ENCODE peak calls at places on chromosome 18, in five cellular contexts. One of them, this sample, is unnamed.

GRCh38 chr18:33201509-33201926 is 239.0 kb downstream of the CCDC178 start:
- DNase-seq in foreskin fibroblast: peak
- DNase-seq in adrenal gland: no peak
- DNase-seq in fibroblast of lung: peak
- DNase-seq in mammary epithelial cell: peak
- DNase-seq in this sample: peak

GRCh38 chr18:9417081-9417841 is 58.1 kb upstream of the RALBP1 start:
- DNase-seq in foreskin fibroblast: peak
- DNase-seq in adrenal gland: no peak
- DNase-seq in fibroblast of lung: peak
- DNase-seq in mammary epithelial cell: peak
- DNase-seq in this sample: peak

GRCh38 chr18:62621546-62621945 is 93.8 kb upstream of the PHLPP1 start:
- DNase-seq in foreskin fibroblast: no peak
- DNase-seq in adrenal gland: peak
- DNase-seq in fibroblast of lung: peak
- DNase-seq in mammary epithelial cell: no peak
- DNase-seq in this sample: peak

GRCh38 chr18:50989711-50990110 is 21.9 kb downstream of the ELAC1 start:
- DNase-seq in foreskin fibroblast: no peak
- DNase-seq in adrenal gland: no peak
- DNase-seq in fibroblast of lung: no peak
- DNase-seq in mammary epithelial cell: no peak
- DNase-seq in this sample: no peak

GRCh38 chr18:46071894-46072867 is at the start of gene PSTPIP2:
- DNase-seq in foreskin fibroblast: peak
- DNase-seq in adrenal gland: peak
- DNase-seq in fibroblast of lung: peak
- DNase-seq in mammary epithelial cell: peak
- DNase-seq in this sample: peak

GRCh38 chr18:50928551-50928950 is 39.3 kb upstream of the ELAC1 start:
- DNase-seq in foreskin fibroblast: peak
- DNase-seq in adrenal gland: no peak
- DNase-seq in fibroblast of lung: peak
- DNase-seq in mammary epithelial cell: peak
- DNase-seq in this sample: no peak

GRCh38 chr18:68494802-68495560 is 219.9 kb downstream of the TMX3 start:
- DNase-seq in foreskin fibroblast: peak
- DNase-seq in adrenal gland: no peak
- DNase-seq in fibroblast of lung: peak
- DNase-seq in mammary epithelial cell: peak
- DNase-seq in this sample: peak

GRCh38 chr18:68104036-68104435 is 587.5 kb upstream of the DSEL start:
- DNase-seq in foreskin fibroblast: peak
- DNase-seq in adrenal gland: no peak
- DNase-seq in fibroblast of lung: peak
- DNase-seq in mammary epithelial cell: no peak
- DNase-seq in this sample: no peak

GRCh38 chr18:10689954-10690302 is 164.1 kb downstream of the NAPG start:
- DNase-seq in foreskin fibroblast: no peak
- DNase-seq in adrenal gland: no peak
- DNase-seq in fibroblast of lung: no peak
- DNase-seq in mammary epithelial cell: no peak
- DNase-seq in this sample: no peak

GRCh38 chr18:8998481-8999217 is 103.8 kb upstream of the NDUFV2 start:
- DNase-seq in foreskin fibroblast: peak
- DNase-seq in adrenal gland: no peak
- DNase-seq in fibroblast of lung: peak
- DNase-seq in mammary epithelial cell: no peak
- DNase-seq in this sample: peak

GRCh38 chr18:28039078-28039477 is 137.9 kb downstream of the CDH2 start:
- DNase-seq in foreskin fibroblast: peak
- DNase-seq in adrenal gland: peak
- DNase-seq in fibroblast of lung: peak
- DNase-seq in mammary epithelial cell: peak
- DNase-seq in this sample: peak

GRCh38 chr18:21180588-21180987 is 61.4 kb upstream of the GREB1L start:
- DNase-seq in foreskin fibroblast: no peak
- DNase-seq in adrenal gland: no peak
- DNase-seq in fibroblast of lung: no peak
- DNase-seq in mammary epithelial cell: no peak
- DNase-seq in this sample: no peak

GRCh38 chr18:80159713-80160636 is 50.9 kb downstream of the ADNP2 start:
- DNase-seq in foreskin fibroblast: peak
- DNase-seq in adrenal gland: peak
- DNase-seq in fibroblast of lung: no peak
- DNase-seq in mammary epithelial cell: no peak
- DNase-seq in this sample: peak

GRCh38 chr18:50836521-50836957 is 16.7 kb upstream of the MRO start:
- DNase-seq in foreskin fibroblast: peak
- DNase-seq in adrenal gland: no peak
- DNase-seq in fibroblast of lung: peak
- DNase-seq in mammary epithelial cell: peak
- DNase-seq in this sample: peak

GRCh38 chr18:907171-907879 is 2.7 kb downstream of the ADCYAP1 start:
- DNase-seq in foreskin fibroblast: peak
- DNase-seq in adrenal gland: no peak
- DNase-seq in fibroblast of lung: no peak
- DNase-seq in mammary epithelial cell: no peak
- DNase-seq in this sample: no peak

GRCh38 chr18:23893653-23894052 is 120.9 kb upstream of the TTC39C start:
- DNase-seq in foreskin fibroblast: no peak
- DNase-seq in adrenal gland: no peak
- DNase-seq in fibroblast of lung: no peak
- DNase-seq in mammary epithelial cell: no peak
- DNase-seq in this sample: no peak

GRCh38 chr18:42229211-42230210 is 274.5 kb downstream of the PIK3C3 start:
- DNase-seq in foreskin fibroblast: no peak
- DNase-seq in adrenal gland: no peak
- DNase-seq in fibroblast of lung: no peak
- DNase-seq in mammary epithelial cell: no peak
- DNase-seq in this sample: no peak

GRCh38 chr18:10514082-10514481 is 11.7 kb upstream of the NAPG start:
- DNase-seq in foreskin fibroblast: no peak
- DNase-seq in adrenal gland: no peak
- DNase-seq in fibroblast of lung: no peak
- DNase-seq in mammary epithelial cell: no peak
- DNase-seq in this sample: no peak

GRCh38 chr18:5892772-5893431 is 2.4 kb downstream of the TMEM200C start:
- DNase-seq in foreskin fibroblast: no peak
- DNase-seq in adrenal gland: no peak
- DNase-seq in fibroblast of lung: no peak
- DNase-seq in mammary epithelial cell: no peak
- DNase-seq in this sample: no peak

GRCh38 chr18:5894215-5894612 is 1.1 kb downstream of the TMEM200C start:
- DNase-seq in foreskin fibroblast: no peak
- DNase-seq in adrenal gland: no peak
- DNase-seq in fibroblast of lung: no peak
- DNase-seq in mammary epithelial cell: no peak
- DNase-seq in this sample: no peak

GRCh38 chr18:5894613-5895299 is 566 bp downstream of the TMEM200C start:
- DNase-seq in foreskin fibroblast: peak
- DNase-seq in adrenal gland: peak
- DNase-seq in fibroblast of lung: peak
- DNase-seq in mammary epithelial cell: no peak
- DNase-seq in this sample: no peak

GRCh38 chr18:5895300-5895885 is at the start of gene TMEM200C:
- DNase-seq in foreskin fibroblast: peak
- DNase-seq in adrenal gland: peak
- DNase-seq in fibroblast of lung: peak
- DNase-seq in mammary epithelial cell: no peak
- DNase-seq in this sample: no peak

GRCh38 chr18:5895886-5896740 is 791 bp upstream of the TMEM200C start:
- DNase-seq in foreskin fibroblast: peak
- DNase-seq in adrenal gland: peak
- DNase-seq in fibroblast of lung: peak
- DNase-seq in mammary epithelial cell: no peak
- DNase-seq in this sample: no peak
- TF ChIP-seq CTCF in foreskin fibroblast: no peak
- TF ChIP-seq CTCF in adrenal gland: no peak
- TF ChIP-seq CTCF in fibroblast of lung: no peak
- TF ChIP-seq CTCF in mammary epithelial cell: no peak
- TF ChIP-seq CTCF in this sample: no peak

GRCh38 chr18:26575865-26576217 is 27.5 kb upstream of the KCTD1 start:
- DNase-seq in foreskin fibroblast: no peak
- DNase-seq in adrenal gland: no peak
- DNase-seq in fibroblast of lung: no peak
- DNase-seq in mammary epithelial cell: no peak
- DNase-seq in this sample: no peak
- H3K4me3 ChIP-seq in foreskin fibroblast: no peak
- H3K4me3 ChIP-seq in adrenal gland: peak
- H3K4me3 ChIP-seq in fibroblast of lung: no peak
- H3K4me3 ChIP-seq in mammary epithelial cell: peak
- H3K4me3 ChIP-seq in this sample: no peak

GRCh38 chr18:48705043-48705442 is 166.2 kb downstream of the CTIF start:
- DNase-seq in foreskin fibroblast: no peak
- DNase-seq in adrenal gland: no peak
- DNase-seq in fibroblast of lung: no peak
- DNase-seq in mammary epithelial cell: no peak
- DNase-seq in this sample: no peak
- TF ChIP-seq CTCF in foreskin fibroblast: no peak
- TF ChIP-seq CTCF in adrenal gland: no peak
- TF ChIP-seq CTCF in fibroblast of lung: no peak
- TF ChIP-seq CTCF in mammary epithelial cell: no peak
- TF ChIP-seq CTCF in this sample: no peak

DNA sequence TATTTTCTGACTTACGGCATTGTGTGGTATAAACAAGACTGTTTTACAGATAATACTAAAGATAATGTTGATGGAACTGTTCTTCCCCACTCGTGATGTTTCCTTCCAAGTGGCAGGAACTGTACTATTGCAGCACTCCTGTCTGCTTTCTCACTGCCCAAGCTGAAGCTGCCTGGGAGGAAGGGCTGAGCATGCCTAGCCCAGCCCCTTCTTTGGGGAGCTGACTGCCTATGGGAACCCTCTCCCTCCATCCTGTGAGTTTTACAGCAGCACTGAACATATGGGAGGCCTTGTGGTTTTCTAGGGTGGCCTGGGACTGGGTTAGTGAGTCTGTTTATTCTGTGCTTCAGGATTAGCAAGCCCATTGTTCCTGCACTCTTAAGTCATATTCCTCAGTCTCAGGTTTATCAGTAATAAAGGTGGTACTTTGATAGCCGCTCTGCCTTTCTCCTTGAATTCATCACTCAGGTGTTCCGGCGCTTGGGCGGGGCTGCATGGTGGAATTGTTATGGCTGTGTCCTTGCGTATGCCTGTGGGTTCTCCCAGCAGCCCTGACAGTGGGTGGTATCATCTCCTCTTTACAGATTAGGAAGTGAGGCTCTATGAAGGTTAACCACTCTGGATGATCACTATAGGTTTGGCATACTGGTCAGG is 379.7 kb downstream of the PTPRM start:
- DNase-seq in foreskin fibroblast: peak
- DNase-seq in adrenal gland: peak
- DNase-seq in fibroblast of lung: peak
- DNase-seq in mammary epithelial cell: peak
- DNase-seq in this sample: peak
- H3K4me3 ChIP-seq in foreskin fibroblast: peak
- H3K4me3 ChIP-seq in adrenal gland: peak
- H3K4me3 ChIP-seq in fibroblast of lung: peak
- H3K4me3 ChIP-seq in mammary epithelial cell: peak
- H3K4me3 ChIP-seq in this sample: peak

DNA sequence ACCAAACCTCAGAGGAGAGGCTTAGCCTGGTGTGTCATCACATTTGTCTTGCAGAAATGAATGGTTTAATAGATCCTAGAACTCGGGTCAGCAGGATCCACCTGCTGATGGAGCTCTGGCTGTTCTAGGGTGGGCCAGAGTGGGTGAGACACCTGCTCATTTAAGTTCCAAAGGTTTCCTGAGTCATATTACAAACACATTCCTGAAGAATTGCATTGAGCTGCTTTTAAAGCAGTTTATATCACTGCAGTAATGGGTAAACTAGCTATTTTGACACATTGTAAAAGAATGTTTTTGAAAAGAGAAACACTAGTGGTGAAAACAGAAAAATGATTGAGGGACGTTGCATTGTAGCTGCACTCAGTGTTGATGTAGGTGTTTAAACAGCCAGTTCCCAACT is 175.3 kb upstream of the TCF4 start:
- DNase-seq in foreskin fibroblast: peak
- DNase-seq in adrenal gland: no peak
- DNase-seq in fibroblast of lung: peak
- DNase-seq in mammary epithelial cell: peak
- DNase-seq in this sample: peak
- TF ChIP-seq CTCF in foreskin fibroblast: no peak
- TF ChIP-seq CTCF in adrenal gland: no peak
- TF ChIP-seq CTCF in fibroblast of lung: no peak
- TF ChIP-seq CTCF in mammary epithelial cell: no peak
- TF ChIP-seq CTCF in this sample: no peak

GRCh38 chr18:31723639-31723997 is 37.1 kb downstream of the SLC25A52 start:
- DNase-seq in foreskin fibroblast: peak
- DNase-seq in adrenal gland: no peak
- DNase-seq in fibroblast of lung: peak
- DNase-seq in mammary epithelial cell: no peak
- DNase-seq in this sample: no peak
- H3K4me3 ChIP-seq in foreskin fibroblast: no peak
- H3K4me3 ChIP-seq in adrenal gland: peak
- H3K4me3 ChIP-seq in fibroblast of lung: no peak
- H3K4me3 ChIP-seq in mammary epithelial cell: peak
- H3K4me3 ChIP-seq in this sample: peak

This sample was measured in cardiac fibroblast.